ENCODE peak calls at places on chromosomes 11 and 22, in seven cellular contexts. F is IMR-90; N is A673; R is fibroblast of lung; Y is CD8-positive, alpha-beta T cell; V is substantia nigra; B is left ventricle myocardium inferior. W is an unnamed sample.

GRCh38 chr22:33529424-33530113 is 390.7 kb downstream of the LARGE1 start:
- DNase-seq in F (peak; percentile 33), N (no peak), R (peak; percentile 71), Y (no peak), V (no peak), B (no peak), W (no peak)

GRCh38 chr22:20591295-20591645 is 83.9 kb downstream of the MED15 start:
- DNase-seq in F (no peak), N (no peak), R (no peak), Y (no peak), V (no peak), B (no peak), W (no peak)

GRCh38 chr22:17472886-17473285 is 90.4 kb upstream of the SLC25A18 start:
- DNase-seq in F (no peak), N (no peak), R (no peak), Y (no peak), V (peak; percentile 20), B (no peak), W (no peak)

GRCh38 chr11:111935331-111936044 is 1.7 kb upstream of the DIXDC1 start:
- DNase-seq in F (peak; percentile 15), N (no peak), R (no peak), Y (no peak), V (no peak), B (no peak), W (no peak)

GRCh38 chr11:35864131-35864530 is 79.7 kb upstream of the LDLRAD3 start:
- DNase-seq in F (no peak), N (no peak), R (no peak), Y (no peak), V (no peak), B (no peak), W (no peak)

GRCh38 chr22:41043727-41044126 is 48.7 kb upstream of the EP300 start:
- DNase-seq in F (no peak), N (no peak), R (no peak), Y (no peak), V (no peak), B (no peak), W (no peak)

GRCh38 chr22:29702025-29702930 is 17.5 kb upstream of the CABP7 start:
- DNase-seq in F (peak; percentile 11), N (no peak), R (no peak), Y (no peak), V (no peak), B (no peak), W (no peak)

GRCh38 chr11:95577716-95578460 is 211.7 kb downstream of the FAM76B start:
- DNase-seq in F (peak; percentile 83), N (no peak), R (peak; percentile 80), Y (no peak), V (no peak), B (no peak), W (no peak)

GRCh38 chr11:76151561-76152085 is 54.7 kb downstream of the WNT11 start:
- DNase-seq in F (no peak), N (no peak), R (no peak), Y (no peak), V (no peak), B (no peak), W (no peak)

GRCh38 chr22:26196657-26197056 is 27.4 kb downstream of the SEZ6L start:
- DNase-seq in F (no peak), N (no peak), R (no peak), Y (no peak), V (no peak), B (no peak), W (no peak)

GRCh38 chr11:122758974-122759373 is 79.3 kb upstream of the CRTAM start:
- DNase-seq in F (peak; percentile 18), N (peak; percentile 81), R (peak; percentile 86), Y (no peak), V (no peak), B (no peak), W (no peak)

GRCh38 chr11:18321991-18322711 is at the start of the genes GTF2H1 and HPS5:
- DNase-seq in F (peak; percentile 99), N (peak; percentile 98), R (peak; percentile 99), Y (peak; percentile 97), V (peak; percentile 91), B (peak; percentile 95), W (peak; percentile 89)

GRCh38 chr11:70481625-70482528 is 83.5 kb downstream of the CTTN start:
- DNase-seq in F (peak; percentile 63), N (no peak), R (peak; percentile 82), Y (no peak), V (no peak), B (peak; percentile 48), W (no peak)

GRCh38 chr22:26450453-26451185 is 21.6 kb downstream of the ASPHD2 start:
- DNase-seq in F (no peak), N (peak; percentile 38), R (no peak), Y (no peak), V (no peak), B (no peak), W (no peak)

GRCh38 chr11:117827521-117828511 is 3.3 kb upstream of the FXYD2 start:
- DNase-seq in F (no peak), N (no peak), R (no peak), Y (peak; percentile 52), V (no peak), B (no peak), W (no peak)
- H3K27ac ChIP-seq in F (no peak overlapping the region), N (no peak overlapping the region), R (no peak overlapping the region), Y (peak overlapping the region; percentile 4), V (no peak overlapping the region), B (peak overlapping the region; percentile 56), W (no peak overlapping the region)

GRCh38 chr22:42256930-42257329 is 13.5 kb downstream of the TCF20 start:
- DNase-seq in F (no peak), N (no peak), R (no peak), Y (no peak), V (no peak), B (no peak), W (no peak)

GRCh38 chr22:42262964-42263363 is 7.5 kb downstream of the TCF20 start:
- DNase-seq in F (no peak), N (no peak), R (no peak), Y (no peak), V (no peak), B (no peak), W (no peak)

GRCh38 chr22:42257386-42257785 is 13.1 kb downstream of the TCF20 start:
- DNase-seq in F (peak; percentile 18), N (no peak), R (no peak), Y (no peak), V (no peak), B (no peak), W (no peak)

GRCh38 chr22:42261266-42261665 is 9.2 kb downstream of the TCF20 start:
- DNase-seq in F (peak; percentile 72), N (no peak), R (peak; percentile 13), Y (no peak), V (no peak), B (no peak), W (no peak)

GRCh38 chr22:42258126-42258525 is 12.3 kb downstream of the TCF20 start:
- DNase-seq in F (no peak), N (no peak), R (peak; percentile 8), Y (no peak), V (no peak), B (no peak), W (no peak)
- H3K27ac ChIP-seq in F (no peak overlapping the region), N (no peak overlapping the region), R (no peak overlapping the region), Y (no peak overlapping the region), V (no peak overlapping the region), B (no peak overlapping the region), W (no peak overlapping the region)

DNA sequence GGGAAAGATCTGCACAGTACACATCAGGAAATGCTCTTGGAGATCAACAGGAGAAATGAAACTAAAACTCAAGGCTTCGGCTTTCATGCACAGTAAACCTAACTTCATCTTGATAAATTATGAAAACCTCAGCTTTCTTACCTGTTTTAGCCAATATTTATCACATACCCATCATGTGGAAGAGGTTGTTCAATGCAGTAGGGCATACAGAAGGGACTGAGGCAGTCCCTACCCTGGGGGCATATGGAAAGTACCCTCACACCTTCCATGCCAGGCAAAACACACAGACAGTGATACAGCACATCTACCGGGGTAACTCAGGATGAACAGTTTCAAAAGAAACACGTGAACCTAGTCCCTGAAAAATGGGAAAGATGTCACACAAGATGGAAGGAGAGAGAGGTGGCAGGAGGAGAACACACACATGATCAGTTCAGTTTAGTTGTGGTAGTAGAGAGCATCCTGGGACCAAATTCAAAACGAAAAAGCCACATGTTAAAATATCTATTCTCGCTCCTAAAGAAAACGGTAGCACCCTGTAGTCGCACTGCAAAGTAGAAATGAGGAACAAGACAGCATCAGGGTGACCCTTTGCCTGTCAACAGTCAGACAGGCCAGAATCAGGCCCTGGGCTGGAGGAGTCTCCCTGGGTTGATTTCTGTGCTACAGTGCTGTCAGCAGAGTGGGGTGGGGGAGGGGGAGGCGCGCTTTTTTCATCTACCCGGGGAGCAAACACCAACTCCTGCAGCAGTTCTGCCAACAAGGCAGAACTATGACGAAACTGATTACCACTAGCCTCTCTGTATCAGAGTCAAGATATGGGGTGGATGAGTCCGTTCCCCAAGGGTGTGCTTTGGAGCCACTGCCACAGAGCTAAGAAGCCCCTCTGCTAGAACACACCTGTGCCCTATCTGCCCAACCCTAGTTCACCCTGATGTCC is 1.3 kb downstream of the HIRA start:
- DNase-seq in F (peak; percentile 78), N (peak; percentile 67), R (peak; percentile 78), Y (peak; percentile 44), V (peak; percentile 18), B (peak; percentile 31), W (no peak)
- H3K27ac ChIP-seq in F (peak overlapping the region; percentile 54), N (peak overlapping the region; percentile 86), R (peak overlapping the region; percentile 89), Y (peak overlapping the region; percentile 63), V (no peak overlapping the region), B (peak overlapping the region; percentile 100), W (no peak overlapping the region)

GRCh38 chr11:73391665-73392064 is 15.5 kb downstream of the RELT start:
- DNase-seq in F (no peak), N (no peak), R (no peak), Y (no peak), V (no peak), B (no peak), W (no peak)

GRCh38 chr11:73393011-73393380 is 16.8 kb downstream of the RELT start:
- DNase-seq in F (no peak), N (no peak), R (no peak), Y (no peak), V (no peak), B (no peak), W (no peak)

GRCh38 chr11:73390601-73391565 is 14.7 kb downstream of the RELT start:
- DNase-seq in F (no peak), N (no peak), R (no peak), Y (no peak), V (no peak), B (no peak), W (no peak)

GRCh38 chr11:73393479-73394415 is 17.5 kb downstream of the RELT start:
- DNase-seq in F (peak; percentile 82), N (peak; percentile 88), R (peak; percentile 73), Y (peak; percentile 71), V (peak; percentile 49), B (peak; percentile 72), W (peak; percentile 19)

DNA sequence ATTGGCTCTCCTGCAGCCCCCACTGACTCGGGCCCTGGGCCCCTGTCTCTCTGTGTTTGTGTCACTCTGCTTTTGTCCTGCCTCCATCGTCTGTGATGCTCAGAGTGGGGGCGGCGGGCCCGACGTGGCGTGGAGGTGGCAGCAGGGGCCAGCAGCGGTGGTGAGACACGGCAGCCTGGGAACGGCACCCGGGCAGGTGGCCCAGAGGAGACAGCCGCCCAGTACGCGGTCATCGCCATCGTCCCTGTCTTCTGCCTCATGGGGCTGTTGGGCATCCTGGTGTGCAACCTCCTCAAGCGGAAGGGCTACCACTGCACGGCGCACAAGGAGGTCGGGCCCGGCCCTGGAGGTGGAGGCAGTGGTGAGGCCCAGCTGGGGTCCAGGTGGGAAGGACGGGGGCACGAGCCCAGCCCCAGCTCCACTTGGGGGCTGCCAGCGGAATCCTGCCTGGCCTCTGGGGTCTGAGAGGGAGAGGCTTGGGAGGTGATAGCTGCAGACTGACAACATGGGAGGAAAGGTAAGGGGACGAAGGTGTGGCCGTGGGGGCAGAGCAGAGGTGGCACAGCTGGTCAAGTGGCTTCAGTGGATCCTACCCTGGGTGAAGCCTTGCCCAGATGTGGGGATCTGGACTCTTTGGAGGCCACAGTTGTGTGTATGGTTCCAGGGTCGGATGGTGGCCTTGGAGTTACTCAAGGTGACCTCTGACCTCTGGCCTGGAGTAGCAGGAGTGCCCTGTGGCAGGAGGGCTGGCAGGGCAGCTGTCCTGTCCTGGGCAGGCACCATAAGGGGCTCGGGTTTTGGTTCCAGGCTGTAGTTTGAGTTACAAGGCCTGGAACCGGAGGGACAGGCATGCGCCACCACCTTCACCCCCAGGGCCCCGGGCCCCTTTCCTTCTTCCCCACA is 16.2 kb downstream of the RELT start:
- DNase-seq in F (no peak), N (no peak), R (no peak), Y (no peak), V (no peak), B (no peak), W (no peak)
- H3K27ac ChIP-seq in F (no peak overlapping the region), N (no peak overlapping the region), R (no peak overlapping the region), Y (no peak overlapping the region), V (no peak overlapping the region), B (no peak overlapping the region), W (no peak overlapping the region)

W was measured in caudate nucleus.